ENCODE peak calls at places on chromosomes 2 and 18, in nine cellular contexts. Z is mesendoderm; T is GM23248; U is right lobe of liver; X is uterus; F is CD4-positive, alpha-beta memory T cell; A is heart right ventricle; W is body of pancreas; M is PC-3. R is an unnamed sample.

GRCh38 chr2:111701266-111701665 is 182.7 kb downstream of the ANAPC1 start:
- DNase-seq in Z (peak; percentile 73), T (no peak), U (no peak), X (no peak), F (no peak), A (no peak), W (no peak), M (peak; percentile 75), R (no peak)

GRCh38 chr2:201223089-201224073 is 37.0 kb upstream of the CASP8 start:
- DNase-seq in Z (no peak), T (no peak), U (no peak), X (no peak), F (no peak), A (no peak), W (no peak), M (no peak), R (no peak)

GRCh38 chr2:158232476-158232875 is 130.8 kb downstream of the UPP2 start:
- DNase-seq in Z (no peak), T (no peak), U (no peak), X (no peak), F (no peak), A (no peak), W (no peak), M (peak; percentile 70), R (no peak)

GRCh38 chr18:22282311-22283235 is 113.2 kb downstream of the GATA6 start:
- DNase-seq in Z (peak; percentile 68), T (peak; percentile 69), U (no peak), X (no peak), F (peak; percentile 46), A (no peak), W (no peak), M (peak; percentile 89), R (no peak)

GRCh38 chr2:95063401-95063958 is 38.0 kb downstream of the MAL start:
- DNase-seq in Z (no peak), T (no peak), U (no peak), X (no peak), F (no peak), A (no peak), W (no peak), M (no peak), R (no peak)

GRCh38 chr2:114659895-114660294 is 217.5 kb downstream of the DPP10 start:
- DNase-seq in Z (no peak), T (no peak), U (no peak), X (no peak), F (no peak), A (no peak), W (no peak), M (no peak), R (no peak)

GRCh38 chr2:181371782-181372292 is 85.3 kb upstream of the ITGA4 start:
- DNase-seq in Z (no peak), T (peak; percentile 52), U (no peak), X (no peak), F (no peak), A (no peak), W (no peak), M (no peak), R (no peak)

GRCh38 chr2:44936715-44937687 is 4.5 kb upstream of the SIX3 start:
- DNase-seq in Z (peak; percentile 55), T (no peak), U (no peak), X (no peak), F (no peak), A (no peak), W (no peak), M (no peak), R (peak; percentile 28)

GRCh38 chr2:169397697-169398096 is 35.4 kb upstream of the LRP2 start:
- DNase-seq in Z (peak; percentile 30), T (no peak), U (no peak), X (no peak), F (no peak), A (no peak), W (no peak), M (peak; percentile 36), R (no peak)

GRCh38 chr2:211085056-211085680 is 528.8 kb downstream of the CPS1 start:
- DNase-seq in Z (peak; percentile 46), T (peak; percentile 47), U (no peak), X (no peak), F (no peak), A (no peak), W (peak; percentile 12), M (peak; percentile 81), R (no peak)

GRCh38 chr2:233448565-233448964 is 94.3 kb downstream of the DGKD start:
- DNase-seq in Z (peak; percentile 63), T (peak; percentile 8), U (peak; percentile 11), X (no peak), F (no peak), A (no peak), W (no peak), M (no peak), R (peak; percentile 4)

GRCh38 chr2:237475704-237476107 is 11.3 kb upstream of the MLPH start:
- DNase-seq in Z (peak; percentile 53), T (peak; percentile 92), U (no peak), X (no peak), F (no peak), A (no peak), W (peak; percentile 27), M (peak; percentile 88), R (no peak)

GRCh38 chr2:133642831-133643230 is 74.6 kb upstream of the NCKAP5 start:
- DNase-seq in Z (no peak), T (peak; percentile 49), U (no peak), X (no peak), F (no peak), A (no peak), W (no peak), M (no peak), R (no peak)

GRCh38 chr18:21099442-21099841 is 12.2 kb downstream of the ROCK1 start:
- DNase-seq in Z (no peak), T (no peak), U (no peak), X (no peak), F (no peak), A (no peak), W (no peak), M (no peak), R (no peak)

GRCh38 chr2:207848545-207848928 is 78.8 kb upstream of the FZD5 start:
- DNase-seq in Z (no peak), T (no peak), U (no peak), X (no peak), F (no peak), A (no peak), W (no peak), M (no peak), R (no peak)

GRCh38 chr2:6793371-6793770 is 72.3 kb downstream of the CMPK2 start:
- DNase-seq in Z (peak; percentile 28), T (peak; percentile 13), U (no peak), X (no peak), F (no peak), A (no peak), W (no peak), M (no peak), R (no peak)

DNA sequence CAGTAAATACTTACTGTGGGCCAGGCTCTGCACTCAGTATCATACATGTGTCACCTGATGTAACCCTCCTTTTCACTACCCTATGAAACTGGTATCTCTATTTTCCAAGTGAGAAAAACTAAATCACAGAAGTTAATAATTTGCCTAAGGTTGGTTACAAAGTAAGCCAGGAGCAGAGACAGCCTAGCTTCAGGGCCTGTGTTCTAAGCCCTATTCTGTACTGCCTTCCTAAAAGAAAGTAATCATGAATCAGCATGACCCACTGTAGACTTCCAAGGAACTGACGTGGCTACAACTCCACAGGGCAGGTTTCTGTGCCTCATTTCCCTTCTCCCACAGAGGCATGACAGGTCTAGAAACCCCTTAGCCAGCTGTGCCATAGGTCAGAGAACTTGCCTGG is 14.3 kb downstream of the ZNF142 start:
- DNase-seq in Z (no peak), T (peak; percentile 87), U (no peak), X (no peak), F (no peak), A (no peak), W (no peak), M (peak; percentile 93), R (no peak)
- H3K36me3 ChIP-seq in Z (peaks cover 32% of the 10 kb centered on the region), T (peaks cover 15% of the 10 kb centered on the region), U (peaks cover 5% of the 10 kb centered on the region), X (no peaks in the 10 kb centered on the region), F (peaks cover 81% of the 10 kb centered on the region), A (peaks cover 96% of the 10 kb centered on the region), W (peaks cover 42% of the 10 kb centered on the region), M (peaks cover 68% of the 10 kb centered on the region), R (peaks cover 7% of the 10 kb centered on the region)

GRCh38 chr2:127807678-127808353 is 3.2 kb downstream of the WDR33 start:
- DNase-seq in Z (peak; percentile 27), T (peak; percentile 25), U (no peak), X (no peak), F (no peak), A (no peak), W (no peak), M (peak; percentile 27), R (no peak)

GRCh38 chr2:127810637-127811396 is at the start of gene WDR33:
- DNase-seq in Z (peak; percentile 98), T (peak; percentile 96), U (peak; percentile 95), X (peak; percentile 86), F (peak; percentile 93), A (peak; percentile 90), W (peak; percentile 96), M (peak; percentile 93), R (peak; percentile 94)

GRCh38 chr2:127811397-127811860 is 458 bp upstream of the WDR33 start:
- DNase-seq in Z (no peak), T (no peak), U (peak; percentile 60), X (no peak), F (no peak), A (peak; percentile 21), W (no peak), M (no peak), R (no peak)

GRCh38 chr2:127810156-127810636 is 775 bp downstream of the WDR33 start:
- DNase-seq in Z (peak; percentile 62), T (peak; percentile 64), U (no peak), X (no peak), F (no peak), A (no peak), W (peak; percentile 23), M (peak; percentile 34), R (no peak)

DNA sequence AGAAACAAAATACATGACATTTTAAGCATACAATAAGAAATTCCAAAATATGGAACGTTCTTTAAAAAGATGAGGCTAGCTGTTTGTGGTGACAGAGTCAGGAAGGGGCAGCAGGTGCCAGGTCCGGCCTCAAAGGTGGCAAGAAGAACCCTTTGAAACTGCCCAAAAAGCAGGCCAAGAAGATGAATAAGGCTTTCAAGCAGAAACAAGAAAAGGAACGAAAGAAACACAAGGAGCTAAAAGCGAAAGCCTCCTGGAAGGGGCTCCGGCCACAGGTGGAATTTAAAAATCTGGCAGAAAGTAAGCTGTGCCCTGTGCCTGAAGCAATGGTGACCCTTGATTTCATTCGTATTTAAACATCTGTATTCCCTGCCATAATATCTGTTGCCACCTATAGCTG is 5.5 kb downstream of the WDR33 start:
- DNase-seq in Z (no peak), T (no peak), U (no peak), X (no peak), F (no peak), A (no peak), W (no peak), M (no peak), R (no peak)
- H3K4me1 ChIP-seq in Z (no peaks in the 10 kb centered on the region), T (peaks cover 13% of the 10 kb centered on the region), U (peaks cover 50% of the 10 kb centered on the region), X (peaks cover 5% of the 10 kb centered on the region), F (peaks cover 88% of the 10 kb centered on the region), A (peaks cover 30% of the 10 kb centered on the region), W (peaks cover 47% of the 10 kb centered on the region), M (peaks cover 13% of the 10 kb centered on the region), R (peaks cover 43% of the 10 kb centered on the region)

GRCh38 chr2:217839073-217839749 is 163.6 kb downstream of the TNS1 start:
- DNase-seq in Z (no peak), T (no peak), U (no peak), X (no peak), F (no peak), A (no peak), W (no peak), M (no peak), R (peak; percentile 50)
- H3K36me3 ChIP-seq in Z (no peaks in the 10 kb centered on the region), T (peaks cover 12% of the 10 kb centered on the region), U (peaks cover 8% of the 10 kb centered on the region), X (no peaks in the 10 kb centered on the region), F (no peaks in the 10 kb centered on the region), A (peaks cover 51% of the 10 kb centered on the region), W (peaks cover 14% of the 10 kb centered on the region), M (no peaks in the 10 kb centered on the region), R (peaks cover 81% of the 10 kb centered on the region)

GRCh38 chr2:118319271-118319684 is 231.0 kb downstream of the INSIG2 start:
- DNase-seq in Z (peak; percentile 96), T (no peak), U (no peak), X (no peak), F (no peak), A (no peak), W (no peak), M (no peak), R (no peak)
- H3K4me1 ChIP-seq in Z (peaks cover 10% of the 10 kb centered on the region), T (peaks cover 5% of the 10 kb centered on the region), U (peaks cover 32% of the 10 kb centered on the region), X (no peaks in the 10 kb centered on the region), F (no peaks in the 10 kb centered on the region), A (no peaks in the 10 kb centered on the region), W (no peaks in the 10 kb centered on the region), M (peaks cover 7% of the 10 kb centered on the region), R (no peaks in the 10 kb centered on the region)